ENCODE peak calls at places on chromosomes 6 and 20, in four cellular contexts. E, K, O and A are unnamed samples. For H3K4me1, the result is how much of the 10 kb centered on the place peaks cover.

GRCh38 chr6:33424855-33425667 is 5.2 kb downstream of the SYNGAP1 start:
- DNase-seq in E (peak), K (no peak), O (peak), A (no peak)

GRCh38 chr6:13535306-13535705 is 39.1 kb upstream of the SIRT5 start:
- DNase-seq in E (no peak), K (no peak), O (no peak), A (no peak)

GRCh38 chr6:74001091-74001490 is 305.1 kb downstream of the CD109 start:
- DNase-seq in E (no peak), K (no peak), O (no peak), A (no peak)

GRCh38 chr20:42530855-42531674 is 658.6 kb downstream of the PTPRT start:
- DNase-seq in E (peak), K (no peak), O (peak), A (peak)

GRCh38 chr6:45513331-45513730 is 135.6 kb upstream of the SUPT3H start:
- DNase-seq in E (no peak), K (no peak), O (no peak), A (no peak)

GRCh38 chr20:37095108-37095608 is 639 bp downstream of the RBL1 start:
- DNase-seq in E (peak), K (no peak), O (peak), A (no peak)

GRCh38 chr6:19269341-19269898 is 567.8 kb upstream of the ID4 start:
- DNase-seq in E (no peak), K (no peak), O (no peak), A (no peak)

GRCh38 chr6:158686791-158687381 is 37.0 kb downstream of the SYTL3 start:
- DNase-seq in E (no peak), K (no peak), O (no peak), A (no peak)

GRCh38 chr6:89145461-89145961 is 344 bp upstream of the PM20D2 start:
- DNase-seq in E (peak), K (peak), O (no peak), A (no peak)

GRCh38 chr6:9504191-9504590 is 910.7 kb downstream of the TFAP2A start:
- DNase-seq in E (no peak), K (no peak), O (no peak), A (no peak)

GRCh38 chr20:63033635-63034510 is 27.1 kb upstream of the BHLHE23 start:
- DNase-seq in E (no peak), K (no peak), O (no peak), A (no peak)

GRCh38 chr20:44279228-44279627 is 31.8 kb downstream of the FITM2 start:
- DNase-seq in E (no peak), K (no peak), O (no peak), A (peak)

GRCh38 chr6:17719323-17720041 is 12.8 kb upstream of the NUP153 start:
- DNase-seq in E (no peak), K (no peak), O (no peak), A (no peak)

GRCh38 chr20:1666802-1667201 is 9.2 kb upstream of the SIRPG start:
- DNase-seq in E (no peak), K (no peak), O (no peak), A (no peak)

GRCh38 chr20:11675920-11676617 is 241.6 kb upstream of the BTBD3 start:
- DNase-seq in E (no peak), K (no peak), O (no peak), A (no peak)

GRCh38 chr6:155487362-155488130 is 31.9 kb upstream of the NOX3 start:
- DNase-seq in E (no peak), K (no peak), O (no peak), A (no peak)

GRCh38 chr20:237479-237878 is 10.4 kb downstream of the DEFB129 start:
- DNase-seq in E (no peak), K (no peak), O (no peak), A (no peak)

GRCh38 chr6:81770395-81770794 is 17.9 kb upstream of the TENT5A start:
- DNase-seq in E (no peak), K (no peak), O (no peak), A (no peak)

GRCh38 chr6:169428532-169428931 is 174.9 kb upstream of the THBS2 start:
- DNase-seq in E (no peak), K (no peak), O (no peak), A (no peak)

GRCh38 chr6:36701401-36701991 is 3.9 kb downstream of the RAB44 start:
- DNase-seq in E (no peak), K (no peak), O (no peak), A (no peak)

GRCh38 chr20:50304883-50305635 is 114.4 kb downstream of the CEBPB start:
- DNase-seq in E (peak), K (no peak), O (no peak), A (no peak)

GRCh38 chr6:145110109-145110508 is 625.2 kb downstream of the EPM2A start:
- DNase-seq in E (no peak), K (no peak), O (no peak), A (no peak)

GRCh38 chr6:158850807-158851115 is 31.6 kb upstream of the EZR start:
- DNase-seq in E (no peak), K (no peak), O (no peak), A (no peak)

GRCh38 chr6:3823671-3824070 is 25.5 kb upstream of the FAM50B start:
- DNase-seq in E (no peak), K (no peak), O (no peak), A (no peak)

GRCh38 chr6:912871-913663 is 220.1 kb upstream of the EXOC2 start:
- DNase-seq in E (no peak), K (no peak), O (peak), A (no peak)

GRCh38 chr20:62985089-62985778 is 21.5 kb downstream of the BHLHE23 start:
- DNase-seq in E (no peak), K (no peak), O (no peak), A (no peak)

GRCh38 chr6:116629467-116630063 is 13.3 kb downstream of the RSPH4A start:
- DNase-seq in E (no peak), K (no peak), O (peak), A (no peak)

GRCh38 chr20:34887023-34887422 is 10.6 kb downstream of the ACSS2 start:
- DNase-seq in E (no peak), K (no peak), O (no peak), A (no peak)

GRCh38 chr6:73728548-73729205 is 32.7 kb downstream of the CD109 start:
- DNase-seq in E (no peak), K (peak), O (no peak), A (no peak)

GRCh38 chr20:62875419-62876355 is 14.1 kb upstream of the TCFL5 start:
- DNase-seq in E (peak), K (no peak), O (peak), A (no peak)

GRCh38 chr6:38567436-38567835 is 72.3 kb downstream of the BTBD9 start:
- DNase-seq in E (peak), K (no peak), O (no peak), A (no peak)

GRCh38 chr20:753897-754635 is 14.2 kb downstream of the SLC52A3 start:
- DNase-seq in E (no peak), K (no peak), O (no peak), A (no peak)

DNA sequence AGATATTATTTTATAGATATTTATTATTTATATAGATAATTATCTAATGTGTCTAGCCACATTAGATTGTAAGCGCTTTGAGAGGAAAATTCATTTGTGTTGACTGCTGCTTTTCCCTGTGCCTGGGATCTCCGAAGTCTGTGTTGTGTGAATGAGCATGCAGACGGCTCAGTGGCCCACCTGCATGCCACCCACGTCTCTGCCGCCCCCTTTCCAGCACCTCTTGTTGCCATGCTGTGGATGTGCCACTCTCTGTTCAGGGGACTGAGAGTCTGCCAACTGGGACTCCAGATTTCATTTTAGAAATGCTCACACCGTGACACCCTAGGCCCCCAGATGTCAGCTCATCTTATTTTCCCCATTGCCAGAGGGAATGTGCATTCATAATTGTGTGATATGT is 139.7 kb downstream of the JARID2 start:
- DNase-seq in E (no peak), K (no peak), O (no peak), A (no peak)
- H3K4me1 ChIP-seq in E (under half), K (half or more), O (under half), A (under half)

GRCh38 chr20:48661575-48662473 is 166.0 kb downstream of the PREX1 start:
- DNase-seq in E (no peak), K (no peak), O (no peak), A (no peak)

GRCh38 chr20:48658198-48658476 is 169.7 kb downstream of the PREX1 start:
- DNase-seq in E (no peak), K (no peak), O (no peak), A (no peak)

GRCh38 chr20:48658505-48658904 is 169.3 kb downstream of the PREX1 start:
- DNase-seq in E (no peak), K (no peak), O (no peak), A (no peak)

GRCh38 chr20:48660788-48661187 is 167.0 kb downstream of the PREX1 start:
- DNase-seq in E (no peak), K (no peak), O (no peak), A (no peak)

GRCh38 chr20:48659888-48660287 is 167.9 kb downstream of the PREX1 start:
- DNase-seq in E (no peak), K (no peak), O (no peak), A (no peak)
- TF ChIP-seq SIN3A in E (no peak), K (no peak), O (no peak), A (no peak)

GRCh38 chr20:46215913-46216707 is 92.2 kb downstream of the CDH22 start:
- DNase-seq in E (peak), K (no peak), O (peak), A (no peak)
- TF ChIP-seq REST in E (no peak), K (no peak), O (no peak), A (no peak)

GRCh38 chr20:32629813-32630212 is 43.9 kb downstream of the C20orf203 start:
- DNase-seq in E (no peak), K (no peak), O (no peak), A (no peak)
- H3K4me1 ChIP-seq in E (under half), K (under half), O (half or more), A (under half)

GRCh38 chr20:45445805-45446562 is 23.6 kb upstream of the WFDC2 start:
- DNase-seq in E (peak), K (no peak), O (peak), A (peak)
- TF ChIP-seq SIN3A in E (no peak), K (no peak), O (no peak), A (no peak)

GRCh38 chr6:167058261-167058660 is 59.1 kb downstream of the CEP43 start:
- DNase-seq in E (no peak), K (no peak), O (no peak), A (no peak)

GRCh38 chr6:167050903-167051302 is 51.7 kb downstream of the CEP43 start:
- DNase-seq in E (no peak), K (no peak), O (no peak), A (no peak)

GRCh38 chr6:167054987-167055386 is 55.8 kb downstream of the CEP43 start:
- DNase-seq in E (no peak), K (no peak), O (no peak), A (no peak)

DNA sequence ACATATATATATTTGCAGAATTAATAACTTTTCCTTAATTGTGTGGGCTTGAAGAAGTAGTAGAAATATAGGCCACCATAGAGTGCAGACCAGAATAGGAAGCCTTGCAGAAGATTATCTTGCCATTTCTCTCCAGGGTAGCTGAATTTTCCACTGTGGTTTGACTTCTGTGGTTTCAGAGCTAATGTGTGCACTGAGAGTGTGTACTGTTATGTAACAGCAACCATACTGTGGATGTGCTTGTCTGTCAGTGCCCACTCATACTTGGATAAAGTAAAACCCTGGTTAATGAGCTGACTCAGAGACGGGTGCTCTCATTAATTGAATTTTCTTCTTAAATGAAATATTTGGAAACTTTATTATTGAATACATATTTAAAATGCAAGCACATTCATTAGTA is 57.2 kb downstream of the CEP43 start:
- DNase-seq in E (no peak), K (peak), O (no peak), A (no peak)
- TF ChIP-seq REST in E (no peak), K (no peak), O (no peak), A (no peak)

DNA sequence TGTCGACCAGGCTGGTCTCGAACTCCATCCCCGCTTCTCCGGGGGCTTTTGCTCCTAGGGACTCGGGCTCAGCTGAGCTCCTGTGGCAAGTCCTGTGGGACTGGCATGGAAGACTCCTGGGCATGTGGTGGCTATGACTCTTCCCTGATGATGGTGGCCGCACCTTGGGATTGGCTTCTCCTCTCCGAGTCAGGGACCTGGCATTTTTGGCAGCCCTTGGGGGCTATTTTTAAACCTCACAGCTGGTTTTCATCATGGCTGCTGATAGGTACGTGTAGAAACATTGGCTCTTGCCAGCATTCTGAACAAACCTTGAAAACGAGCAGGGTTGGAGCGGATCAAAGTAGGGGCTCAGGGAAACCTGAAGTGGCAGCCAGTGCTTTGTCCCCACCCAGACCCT is 54.1 kb downstream of the RBM38 start:
- DNase-seq in E (no peak), K (no peak), O (no peak), A (no peak)
- H3K4me1 ChIP-seq in E (under half), K (under half), O (half or more), A (under half)